ENCODE peak calls at places on chromosomes 2 and 18, in four cellular contexts. V is GM23248, F is PC-3, H is HCT116. B is an unnamed sample.

GRCh38 chr2:15719566-15720313 is 128.1 kb downstream of the DDX1 start:
- DNase-seq in V (no peak), F (no peak), H (no peak), B (no peak)

GRCh38 chr2:137942037-137942784 is 22.1 kb upstream of the HNMT start:
- DNase-seq in V (no peak), F (no peak), H (no peak), B (no peak)

GRCh38 chr18:12046046-12046750 is 47.4 kb upstream of the ANKRD62 start:
- DNase-seq in V (no peak), F (no peak), H (no peak), B (no peak)

GRCh38 chr2:42328148-42328833 is 32.7 kb downstream of the COX7A2L start:
- DNase-seq in V (peak), F (peak), H (peak), B (peak)

GRCh38 chr2:41027095-41027494 is 575.2 kb upstream of the SLC8A1 start:
- DNase-seq in V (no peak), F (no peak), H (no peak), B (no peak)

GRCh38 chr2:201466050-201466660 is 14.6 kb downstream of the STRADB start:
- DNase-seq in V (peak), F (peak), H (no peak), B (peak)

GRCh38 chr18:36349552-36349951 is 52.0 kb downstream of the FHOD3 start:
- DNase-seq in V (peak), F (peak), H (no peak), B (no peak)

GRCh38 chr2:187986392-187987105 is 305.1 kb upstream of the GULP1 start:
- DNase-seq in V (peak), F (no peak), H (no peak), B (no peak)

GRCh38 chr2:595831-596592 is 81.2 kb downstream of the TMEM18 start:
- DNase-seq in V (no peak), F (peak), H (no peak), B (no peak)

GRCh38 chr2:63578767-63579166 is 9.5 kb downstream of the WDPCP start:
- DNase-seq in V (no peak), F (no peak), H (no peak), B (no peak)

GRCh38 chr2:11543337-11544216 is 9.7 kb downstream of the GREB1 start:
- DNase-seq in V (no peak), F (no peak), H (no peak), B (no peak)

GRCh38 chr2:240913810-240914644 is 7.9 kb downstream of the CROCC2 start:
- DNase-seq in V (peak), F (peak), H (no peak), B (peak)

GRCh38 chr18:31977270-31977872 is 34.4 kb upstream of the TRAPPC8 start:
- DNase-seq in V (peak), F (peak), H (peak), B (peak)

GRCh38 chr2:12510070-12510469 is 206.7 kb upstream of the TRIB2 start:
- DNase-seq in V (no peak), F (no peak), H (no peak), B (no peak)

GRCh38 chr18:58800582-58800981 is 64.1 kb upstream of the ZNF532 start:
- DNase-seq in V (no peak), F (no peak), H (no peak), B (no peak)

GRCh38 chr18:59631583-59632181 is 65.5 kb downstream of the CCBE1 start:
- DNase-seq in V (peak), F (peak), H (peak), B (peak)

DNA sequence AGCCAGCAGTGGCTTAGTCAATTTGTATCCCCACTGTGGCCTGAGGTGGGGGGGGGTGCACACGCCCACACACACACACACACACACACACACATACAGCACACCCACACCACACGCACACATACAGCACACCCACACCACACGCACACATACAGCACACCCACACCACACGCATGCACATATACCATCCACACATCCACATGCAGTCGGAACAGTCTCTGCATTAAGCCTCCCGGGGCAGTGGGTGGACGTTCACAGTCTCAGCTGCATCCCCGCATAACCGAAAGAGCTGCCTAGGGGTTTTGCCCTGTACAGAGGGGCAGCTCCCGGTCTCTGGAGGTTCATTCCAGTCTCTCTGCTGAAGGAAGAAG is 305.7 kb upstream of the HS6ST1 start:
- DNase-seq in V (no peak), F (no peak), H (no peak), B (no peak)
- H3K27ac ChIP-seq in V (peak), F (no peak), H (no peak), B (peak)

DNA sequence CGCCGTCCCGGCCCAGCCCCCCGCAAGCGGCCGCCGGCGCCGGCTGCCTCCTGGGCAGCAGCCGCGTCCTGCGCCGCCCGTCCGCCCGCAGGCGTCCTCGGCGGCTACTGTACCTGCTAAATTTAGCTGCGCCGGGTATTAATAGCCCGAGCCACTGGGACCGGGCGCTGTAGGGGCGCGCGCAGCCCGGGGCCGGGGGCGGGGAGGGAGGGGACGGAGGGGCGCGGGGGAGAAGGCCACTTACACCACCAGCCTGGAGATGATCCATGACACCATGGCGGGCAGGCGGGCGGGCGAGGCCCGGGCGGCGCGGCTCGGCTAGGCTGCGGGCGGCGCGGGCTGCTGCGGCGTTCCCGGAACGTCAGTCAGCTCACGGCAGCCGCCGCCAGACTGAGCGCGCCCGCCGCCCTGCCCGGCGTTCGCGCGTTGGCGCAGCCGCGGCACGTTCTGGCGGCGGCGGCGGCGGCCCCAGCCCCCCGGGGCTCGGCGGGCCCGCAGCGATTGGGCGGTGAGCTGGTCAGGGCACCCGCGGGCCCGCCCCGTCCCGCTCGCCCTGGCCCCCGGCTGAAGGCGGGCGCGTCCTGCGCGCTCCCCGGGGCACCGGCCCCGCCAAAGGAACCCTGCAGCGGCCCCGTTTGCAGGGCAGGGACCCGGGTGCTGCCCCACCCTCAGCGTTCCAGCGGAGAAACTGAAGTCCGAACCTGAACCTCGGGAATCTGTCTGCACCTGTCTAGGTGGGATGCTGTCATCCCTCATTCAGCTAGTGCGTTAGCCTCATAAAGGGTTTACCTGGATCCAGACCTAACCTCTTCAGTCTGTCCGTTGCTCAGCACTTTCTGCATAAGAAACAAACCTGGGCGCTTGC is at the start of gene REEP1:
- DNase-seq in V (peak), F (no peak), H (no peak), B (peak)
- TF ChIP-seq EZH2 in V (no peak), F (no peak), H (no peak), B (no peak)

DNA sequence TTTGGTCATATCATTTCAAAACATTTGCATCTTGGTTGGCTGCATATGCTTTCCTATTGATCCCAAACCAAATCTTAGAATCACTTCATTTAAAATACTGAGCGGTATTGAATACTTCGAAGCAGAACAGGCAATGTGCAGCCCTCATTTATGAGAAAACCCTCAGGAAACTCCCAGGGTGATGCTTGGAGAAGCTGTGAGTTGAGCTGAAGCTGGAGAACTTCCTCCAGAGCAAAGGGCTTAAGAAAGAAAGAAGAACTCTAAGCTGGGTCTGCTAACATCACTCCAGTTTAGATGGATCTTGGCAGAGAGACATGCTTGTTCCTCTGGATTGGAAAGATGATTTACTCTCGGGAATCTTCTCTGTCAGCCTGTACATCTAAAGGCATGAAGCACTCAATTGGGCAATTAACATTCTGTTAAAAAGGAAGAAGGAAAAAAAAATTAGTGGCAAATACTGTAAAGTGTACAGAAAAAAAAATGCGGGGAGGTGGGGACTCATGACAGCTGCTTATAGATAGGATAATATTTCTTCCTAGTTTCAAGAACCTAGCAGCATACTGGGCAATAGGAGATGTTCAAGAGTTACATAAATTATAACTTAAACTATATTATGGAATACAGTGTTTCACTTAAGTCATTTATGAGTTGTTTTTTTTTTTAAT is 49.5 kb downstream of the ATIC start:
- DNase-seq in V (peak), F (no peak), H (no peak), B (no peak)
- H3K27ac ChIP-seq in V (peak), F (no peak), H (no peak), B (no peak)

GRCh38 chr2:45000921-45001628 is 8.2 kb downstream of the SIX2 start:
- DNase-seq in V (peak), F (no peak), H (no peak), B (no peak)
- TF ChIP-seq EZH2 in V (peak), F (no peak), H (no peak), B (no peak)

DNA sequence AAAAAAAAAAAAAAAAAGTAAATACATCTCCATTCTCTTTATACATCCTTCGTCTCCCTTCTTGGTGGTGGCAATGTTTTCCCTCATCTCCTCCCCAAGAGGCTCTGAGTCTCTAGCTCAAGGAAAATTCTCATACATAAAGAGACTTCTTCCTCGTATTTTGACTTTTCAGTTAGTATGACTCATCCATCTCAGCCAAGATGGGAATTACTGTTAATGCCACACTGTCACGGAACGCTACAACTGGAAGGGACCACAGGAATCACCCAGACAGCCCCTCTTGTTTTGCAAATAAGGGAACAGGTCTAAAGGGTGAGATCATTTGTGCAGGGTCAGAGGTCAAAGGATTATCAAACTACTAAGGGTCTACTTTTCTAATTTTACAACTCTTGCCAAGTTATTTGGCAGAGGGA is 19.5 kb downstream of the NFE2L2 start:
- DNase-seq in V (peak), F (no peak), H (peak), B (peak)
- H3K27ac ChIP-seq in V (peak), F (peak), H (peak), B (peak)

DNA sequence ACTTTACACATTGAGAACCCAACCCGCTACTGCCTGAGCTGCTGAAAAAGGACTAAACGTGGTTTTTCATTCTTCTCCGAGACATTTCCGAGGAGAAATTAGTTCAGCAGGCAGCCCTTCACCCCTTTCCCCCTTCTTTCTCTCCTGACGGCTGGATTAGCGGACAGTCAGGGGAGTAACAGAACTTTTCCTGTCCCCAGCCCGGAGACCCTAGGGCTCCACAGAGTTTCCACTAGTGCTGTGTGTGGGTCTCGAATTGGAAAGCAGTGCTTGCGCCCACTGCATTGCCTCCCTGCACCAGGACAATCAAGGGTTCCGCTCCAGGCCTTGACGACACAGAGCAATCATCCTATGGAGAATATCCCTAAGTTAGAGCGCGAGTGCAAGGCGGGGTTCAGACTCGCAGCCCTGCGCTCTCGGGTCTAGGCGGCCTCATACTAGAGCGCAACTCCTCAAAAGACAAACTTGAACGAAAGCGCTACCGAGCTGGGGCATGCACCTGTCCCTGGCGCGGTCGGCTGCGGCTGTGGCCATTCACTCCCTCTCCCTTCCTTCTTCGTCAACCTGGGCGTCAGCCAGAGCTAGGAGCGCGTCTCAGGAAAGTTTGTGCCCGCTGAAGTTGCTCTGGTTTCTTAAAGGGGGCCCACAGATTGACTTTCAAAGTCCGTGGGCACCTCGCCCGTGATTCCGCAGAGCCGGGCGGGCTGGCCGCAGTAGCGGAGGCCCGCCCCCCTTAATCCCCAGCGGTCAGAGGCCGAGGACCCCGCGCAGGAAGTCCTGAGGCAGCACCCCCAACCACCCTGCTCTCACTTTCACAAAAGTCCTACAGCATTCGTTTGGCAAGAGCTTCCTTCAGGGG is 811 bp downstream of the OSR1 start:
- DNase-seq in V (peak), F (peak), H (no peak), B (no peak)
- TF ChIP-seq EZH2 in V (no peak), F (no peak), H (no peak), B (peak)

DNA sequence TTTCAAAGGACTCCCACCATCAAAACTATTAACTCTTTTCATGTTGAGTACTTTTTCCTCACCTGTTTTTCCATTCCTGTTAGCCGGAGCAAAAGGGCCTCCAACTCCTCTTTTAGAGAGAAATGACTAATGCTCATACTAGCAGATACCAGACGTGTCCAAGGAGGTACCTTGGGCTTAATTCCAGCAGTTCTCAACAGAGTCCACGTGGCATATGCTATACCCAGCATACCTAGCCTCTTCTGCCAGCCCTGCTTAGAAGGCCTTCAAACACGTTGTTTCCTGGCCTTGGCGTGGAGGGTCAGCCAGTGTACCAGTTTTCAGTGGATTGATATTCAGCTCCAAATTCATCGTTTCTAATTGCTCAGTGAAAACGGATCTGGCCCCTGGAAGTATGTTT is 123.9 kb downstream of the MGAT5 start:
- DNase-seq in V (no peak), F (no peak), H (no peak), B (no peak)
- H3K27ac ChIP-seq in V (no peak), F (no peak), H (no peak), B (no peak)

DNA sequence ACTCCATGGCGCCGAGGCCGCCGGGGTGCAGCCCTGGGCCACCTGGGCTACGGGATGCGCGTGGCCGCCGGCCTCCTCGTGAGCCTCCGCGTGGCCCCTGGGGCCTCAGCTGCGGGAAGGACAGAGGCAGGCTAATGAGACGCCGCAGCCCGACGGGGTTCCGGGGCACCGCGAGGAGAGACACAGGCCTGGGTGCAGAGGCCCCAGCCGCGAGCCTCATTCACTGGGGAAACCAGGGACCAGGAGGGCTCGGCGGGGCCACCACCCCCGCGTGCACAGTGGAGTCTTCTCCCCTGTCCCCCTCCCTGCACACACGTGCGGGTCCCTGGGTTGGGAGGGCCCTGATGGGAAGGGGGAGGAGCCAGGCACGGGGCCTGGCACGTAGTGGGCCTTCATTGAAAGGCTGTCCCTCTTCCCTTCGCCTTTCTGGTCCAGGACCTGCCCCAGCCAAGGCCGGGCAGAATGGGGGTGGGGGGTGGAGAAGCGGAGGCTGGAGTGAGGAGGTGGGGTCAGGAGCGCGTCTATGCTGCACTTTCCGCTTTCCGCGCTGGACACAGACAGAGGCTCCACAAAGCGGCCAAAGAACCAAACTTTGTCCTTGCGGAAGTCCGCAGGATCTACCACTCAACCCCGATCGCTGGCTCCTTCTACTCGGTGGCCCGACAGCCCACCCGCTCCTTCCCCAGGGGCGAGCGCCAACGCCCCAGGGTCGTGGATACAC is 9.1 kb downstream of the ALPP start:
- DNase-seq in V (peak), F (no peak), H (no peak), B (no peak)
- TF ChIP-seq EZH2 in V (peak), F (no peak), H (no peak), B (peak)